ENCODE peak calls at places on chromosomes 1 and 21, in four cellular contexts. L is H1, N is GM12878, M is HepG2. H is an unnamed sample.

GRCh38 chr1:86858524-86859261 is 55.2 kb downstream of the SELENOF start:
- DNase-seq in L (no peak), N (no peak), M (no peak), H (no peak)

GRCh38 chr1:220786337-220787068 is at the start of gene MTARC1:
- DNase-seq in L (no peak), N (no peak), M (peak; percentile 86), H (peak; percentile 66)

GRCh38 chr1:228279011-228279721 is 71.3 kb downstream of the OBSCN start:
- DNase-seq in L (no peak), N (no peak), M (no peak), H (no peak)

GRCh38 chr1:2970311-2971145 is 50.7 kb upstream of the ACTRT2 start:
- DNase-seq in L (no peak), N (no peak), M (no peak), H (no peak)

GRCh38 chr1:173420330-173420806 is 56.8 kb upstream of the PRDX6 start:
- DNase-seq in L (peak; percentile 41), N (no peak), M (peak; percentile 64), H (peak; percentile 81)

GRCh38 chr1:118934706-118935105 is 53.4 kb downstream of the TBX15 start:
- DNase-seq in L (no peak), N (no peak), M (no peak), H (no peak)

GRCh38 chr1:3179471-3179870 is 110.5 kb downstream of the PRDM16 start:
- DNase-seq in L (no peak), N (no peak), M (no peak), H (no peak)

GRCh38 chr1:63442141-63442475 is 74.7 kb downstream of the ALG6 start:
- DNase-seq in L (no peak), N (no peak), M (no peak), H (no peak)

GRCh38 chr1:222920169-222920568 is 105.3 kb downstream of the DISP1 start:
- DNase-seq in L (no peak), N (no peak), M (no peak), H (no peak)

GRCh38 chr1:70438529-70438928 is 27.5 kb downstream of the CTH start:
- DNase-seq in L (no peak), N (no peak), M (no peak), H (no peak)

GRCh38 chr1:41474490-41475271 is 9.8 kb downstream of the EDN2 start:
- DNase-seq in L (no peak), N (no peak), M (no peak), H (no peak)

GRCh38 chr1:115194571-115194970 is 105.3 kb upstream of the TSPAN2 start:
- DNase-seq in L (no peak), N (no peak), M (no peak), H (no peak)

GRCh38 chr1:119347858-119348257 is 20.7 kb upstream of the HAO2 start:
- DNase-seq in L (no peak), N (peak; percentile 77), M (no peak), H (no peak)

GRCh38 chr1:153399401-153400055 is 8.7 kb upstream of the S100A8 start:
- DNase-seq in L (no peak), N (no peak), M (no peak), H (no peak)

GRCh38 chr1:159746676-159747075 is 32.3 kb upstream of the CRP start:
- DNase-seq in L (no peak), N (no peak), M (no peak), H (no peak)

GRCh38 chr1:57423135-57424131 is at the start of gene DAB1:
- DNase-seq in L (no peak), N (no peak), M (no peak), H (peak; percentile 46)

GRCh38 chr1:44733784-44734183 is 2.8 kb upstream of the RNU5D-1 start:
- DNase-seq in L (no peak), N (no peak), M (no peak), H (no peak)

GRCh38 chr1:44636711-44637589 is 37.3 kb downstream of the TMEM53 start:
- DNase-seq in L (no peak), N (no peak), M (no peak), H (no peak)

GRCh38 chr1:3455630-3456448 is 1.4 kb downstream of the ARHGEF16 start:
- DNase-seq in L (no peak), N (no peak), M (no peak), H (no peak)

GRCh38 chr1:114319480-114319879 is 165.8 kb upstream of the SYT6 start:
- DNase-seq in L (no peak), N (no peak), M (no peak), H (no peak)

GRCh38 chr1:97668945-97669344 is 251.9 kb downstream of the DPYD start:
- DNase-seq in L (no peak), N (no peak), M (no peak), H (no peak)

GRCh38 chr1:147389532-147390184 is 147.2 kb downstream of the CHD1L start:
- DNase-seq in L (peak; percentile 15), N (no peak), M (peak; percentile 46), H (peak; percentile 62)

GRCh38 chr1:74388855-74389254 is 123.6 kb downstream of the LRRC53 start:
- DNase-seq in L (no peak), N (no peak), M (no peak), H (no peak)

GRCh38 chr1:221891708-221892107 is 149.8 kb upstream of the DUSP10 start:
- DNase-seq in L (no peak), N (no peak), M (no peak), H (no peak)

GRCh38 chr1:184664042-184664659 is 90.5 kb downstream of the EDEM3 start:
- DNase-seq in L (no peak), N (no peak), M (peak; percentile 19), H (peak; percentile 86)

GRCh38 chr1:177341773-177342172 is 171.0 kb downstream of the BRINP2 start:
- DNase-seq in L (no peak), N (no peak), M (no peak), H (no peak)

GRCh38 chr1:110626890-110627289 is 20.7 kb upstream of the KCNA2 start:
- DNase-seq in L (no peak), N (no peak), M (no peak), H (no peak)

GRCh38 chr1:167301355-167301754 is 80.7 kb downstream of the POU2F1 start:
- DNase-seq in L (no peak), N (no peak), M (no peak), H (no peak)

GRCh38 chr1:6635910-6636760 is 11.5 kb downstream of the THAP3 start:
- DNase-seq in L (no peak), N (no peak), M (no peak), H (no peak)

GRCh38 chr1:234978397-234979291 is 150.0 kb downstream of the TOMM20 start:
- DNase-seq in L (no peak), N (peak; percentile 94), M (peak; percentile 96), H (no peak)

GRCh38 chr1:51331206-51332100 is 1.1 kb upstream of the TTC39A start:
- DNase-seq in L (no peak), N (peak; percentile 13), M (peak; percentile 62), H (peak; percentile 68)

GRCh38 chr1:37498872-37499617 is 15.5 kb downstream of the MEAF6 start:
- DNase-seq in L (no peak), N (no peak), M (no peak), H (no peak)

GRCh38 chr1:98429851-98430496 is 231.5 kb upstream of the SNX7 start:
- DNase-seq in L (no peak), N (no peak), M (peak; percentile 3), H (no peak)

GRCh38 chr1:16143566-16144324 is 12.1 kb downstream of the EPHA2 start:
- DNase-seq in L (no peak), N (no peak), M (peak; percentile 96), H (no peak)

GRCh38 chr1:110138956-110139355 is 11.3 kb upstream of the SLC6A17 start:
- DNase-seq in L (no peak), N (no peak), M (no peak), H (no peak)

GRCh38 chr1:236009193-236009592 is 55.7 kb downstream of the NID1 start:
- DNase-seq in L (no peak), N (no peak), M (no peak), H (no peak)
- H3K36me3 ChIP-seq in L (no peaks in the 10 kb centered on the region), N (no peaks in the 10 kb centered on the region), M (peaks cover 5% of the 10 kb centered on the region), H (peaks cover 21% of the 10 kb centered on the region)

GRCh38 chr1:101301446-101301845 is 64.6 kb downstream of the S1PR1 start:
- DNase-seq in L (no peak), N (no peak), M (no peak), H (no peak)
- H3K4me1 ChIP-seq in L (no peaks in the 10 kb centered on the region), N (peaks cover under 1% of the 10 kb centered on the region), M (no peaks in the 10 kb centered on the region), H (no peaks in the 10 kb centered on the region)

GRCh38 chr21:41766883-41767605 is at the start of gene RIPK4:
- DNase-seq in L (peak; percentile 44), N (peak; percentile 19), M (peak; percentile 76), H (no peak)
- TF ChIP-seq SUZ12 in L (no peak), N (no peak), M (no peak), H (no peak)

GRCh38 chr1:165893507-165893906 is 66.1 kb downstream of the UCK2 start:
- DNase-seq in L (no peak), N (no peak), M (no peak), H (no peak)
- H3K36me3 ChIP-seq in L (peaks cover 60% of the 10 kb centered on the region), N (peaks cover 21% of the 10 kb centered on the region), M (peaks cover 51% of the 10 kb centered on the region), H (peaks cover 86% of the 10 kb centered on the region)

DNA sequence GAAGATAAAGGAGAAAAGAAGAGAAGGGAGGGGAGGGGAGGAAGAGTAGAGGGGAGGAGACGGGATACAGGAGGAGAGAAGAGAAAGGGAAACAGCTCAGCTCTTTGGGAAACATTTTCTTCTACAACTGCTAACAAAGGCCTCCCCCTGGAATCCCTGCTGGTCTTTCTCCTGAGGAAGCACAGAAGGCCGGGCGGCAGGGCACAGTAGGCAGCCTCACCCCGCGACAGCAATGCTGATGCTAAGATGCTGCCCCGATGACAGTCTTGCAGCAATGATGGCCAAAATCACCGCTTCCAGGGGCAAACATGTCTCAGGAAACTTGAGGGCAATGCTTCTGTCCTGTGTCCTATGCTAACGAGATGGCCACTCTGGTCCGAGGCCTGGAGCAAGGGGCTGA is 5.2 kb downstream of the KIAA2013 start:
- DNase-seq in L (no peak), N (no peak), M (no peak), H (no peak)
- H3K4me1 ChIP-seq in L (peaks cover 5% of the 10 kb centered on the region), N (no peaks in the 10 kb centered on the region), M (peaks cover 43% of the 10 kb centered on the region), H (peaks cover 6% of the 10 kb centered on the region)

H was measured in NT2/D1.